ENCODE peak calls at places on chromosomes 6 and 20, in nine cellular contexts. Q is fibroblast of the aortic adventitia, A is foreskin melanocyte, Z is cardiac fibroblast, R is psoas muscle, W is HCT116, T is cardiac septum, I is KBM-7, X is GM04503. P is an unnamed sample.

GRCh38 chr20:53768329-53768728 is 174.7 kb upstream of the ZNF217 start:
- DNase-seq in W (no peak), I (no peak), Q (no peak), A (no peak), Z (no peak), T (no peak), X (no peak), R (no peak), P (no peak)

GRCh38 chr6:83459663-83460062 is 28.8 kb upstream of the ME1 start:
- DNase-seq in I (peak), W (no peak), T (no peak), Q (no peak), X (no peak), Z (no peak), R (no peak), A (peak), P (no peak)

GRCh38 chr6:147099974-147100373 is 104.2 kb upstream of the STXBP5 start:
- DNase-seq in A (no peak), R (no peak), T (no peak), I (no peak), Z (peak), Q (peak), W (no peak), X (peak), P (no peak)

GRCh38 chr6:167495506-167496391 is 170.9 kb downstream of the TTLL2 start:
- DNase-seq in Z (no peak), A (no peak), T (no peak), I (no peak), Q (no peak), W (no peak), X (no peak), R (peak), P (no peak)

GRCh38 chr6:79404261-79404660 is 133.0 kb downstream of the LCA5 start:
- DNase-seq in X (no peak), A (no peak), T (no peak), W (no peak), Z (no peak), I (no peak), Q (no peak), R (no peak), P (no peak)

GRCh38 chr6:125913864-125914351 is 42.7 kb upstream of the HINT3 start:
- DNase-seq in A (peak), Q (peak), X (peak), W (peak), I (no peak), Z (peak), R (no peak), T (no peak), P (no peak)

GRCh38 chr6:125273965-125274364 is 27.8 kb downstream of the HDDC2 start:
- DNase-seq in X (no peak), Q (peak), R (no peak), Z (peak), I (no peak), T (no peak), W (peak), A (no peak), P (no peak)

GRCh38 chr20:36399969-36400545 is 93.9 kb downstream of the DLGAP4 start:
- DNase-seq in X (no peak), W (no peak), I (no peak), T (no peak), Z (no peak), Q (no peak), R (no peak), A (no peak), P (no peak)

GRCh38 chr20:20237093-20237959 is 130.6 kb upstream of the INSM1 start:
- DNase-seq in T (no peak), Z (peak), A (peak), X (no peak), I (peak), W (peak), R (peak), Q (peak), P (no peak)

GRCh38 chr6:113734886-113735481 is 122.2 kb upstream of the MARCKS start:
- DNase-seq in T (no peak), A (peak), W (no peak), Q (peak), X (peak), Z (peak), R (no peak), I (peak), P (no peak)

GRCh38 chr6:134577998-134578397 is 260.1 kb upstream of the SGK1 start:
- DNase-seq in Q (no peak), I (no peak), W (peak), T (no peak), R (no peak), X (no peak), Z (peak), A (no peak), P (no peak)

GRCh38 chr20:4563534-4563933 is 158.2 kb upstream of the PRND start:
- DNase-seq in W (no peak), I (peak), Z (peak), A (no peak), T (no peak), X (no peak), R (no peak), Q (peak), P (no peak)

GRCh38 chr6:148430897-148431296 is 88.3 kb downstream of the SASH1 start:
- DNase-seq in X (no peak), W (no peak), R (no peak), A (no peak), T (no peak), Z (no peak), Q (no peak), I (no peak), P (no peak)

GRCh38 chr6:168083142-168083885 is 4.3 kb upstream of the FRMD1 start:
- DNase-seq in Z (no peak), T (no peak), Q (no peak), R (no peak), W (no peak), I (no peak), A (no peak), X (no peak), P (no peak)

GRCh38 chr6:142697912-142698311 is 247.1 kb downstream of the HIVEP2 start:
- DNase-seq in W (no peak), Z (no peak), A (no peak), R (no peak), I (no peak), Q (peak), X (no peak), T (no peak), P (no peak)

GRCh38 chr20:17471606-17472187 is 59.5 kb downstream of the BFSP1 start:
- DNase-seq in A (no peak), R (no peak), Z (no peak), T (no peak), W (no peak), Q (no peak), I (no peak), X (no peak), P (no peak)

GRCh38 chr6:136822051-136822378 is 377 bp upstream of the PEX7 start:
- DNase-seq in X (no peak), A (no peak), R (no peak), Z (no peak), W (no peak), I (no peak), T (no peak), Q (no peak), P (peak)

GRCh38 chr6:28956331-28956730 is 32.5 kb upstream of the TRIM27 start:
- DNase-seq in I (no peak), Q (no peak), R (no peak), T (no peak), W (no peak), Z (no peak), A (no peak), X (no peak), P (no peak)

GRCh38 chr6:85551264-85551663 is 42.4 kb downstream of the SNX14 start:
- DNase-seq in Z (peak), A (peak), T (no peak), X (no peak), R (no peak), W (no peak), I (no peak), Q (no peak), P (no peak)

GRCh38 chr20:2093883-2094282 is 7.7 kb upstream of the STK35 start:
- DNase-seq in R (no peak), T (no peak), X (no peak), W (no peak), Q (no peak), A (no peak), I (no peak), Z (no peak), P (no peak)

GRCh38 chr6:24252215-24252614 is 105.6 kb downstream of the DCDC2 start:
- DNase-seq in Q (no peak), A (no peak), X (no peak), T (no peak), Z (no peak), I (no peak), R (no peak), W (no peak), P (no peak)

GRCh38 chr20:23826541-23827018 is at the start of gene CST2:
- DNase-seq in T (no peak), R (no peak), W (no peak), Q (no peak), Z (peak), X (no peak), A (no peak), I (no peak), P (no peak)

GRCh38 chr6:79812195-79812594 is 135.2 kb downstream of the ELOVL4 start:
- DNase-seq in I (no peak), Q (no peak), W (no peak), T (no peak), A (no peak), R (no peak), X (no peak), Z (no peak), P (no peak)

GRCh38 chr6:129646617-129647016 is 63.4 kb downstream of the ARHGAP18 start:
- DNase-seq in Q (peak), R (no peak), I (no peak), T (no peak), X (no peak), Z (peak), W (no peak), A (no peak), P (no peak)

GRCh38 chr6:143740213-143740612 is 62.4 kb downstream of the PHACTR2 start:
- DNase-seq in R (no peak), Q (no peak), A (no peak), I (no peak), X (no peak), Z (no peak), W (no peak), T (no peak), P (no peak)

GRCh38 chr20:58553166-58553696 is 38.0 kb upstream of the APCDD1L start:
- DNase-seq in T (no peak), W (no peak), I (no peak), A (no peak), Q (no peak), X (no peak), Z (no peak), R (no peak), P (no peak)

GRCh38 chr6:41716516-41717446 is 18.6 kb downstream of the TFEB start:
- DNase-seq in I (no peak), Z (no peak), T (no peak), W (no peak), Q (no peak), A (no peak), R (peak), X (no peak), P (no peak)

GRCh38 chr20:59141818-59142581 is 21.6 kb upstream of the ZNF831 start:
- DNase-seq in A (peak), R (no peak), W (no peak), Z (peak), X (no peak), T (peak), I (peak), Q (no peak), P (no peak)

GRCh38 chr6:127514396-127515227 is 4.5 kb downstream of the MTCL3 start:
- DNase-seq in A (peak), T (no peak), W (no peak), X (no peak), Z (peak), Q (peak), R (peak), I (no peak), P (peak)

GRCh38 chr6:38216451-38216850 is 396.9 kb downstream of the ZFAND3 start:
- DNase-seq in T (no peak), A (no peak), X (no peak), W (no peak), I (no peak), Z (no peak), Q (no peak), R (no peak), P (no peak)

GRCh38 chr20:48052492-48052870 is 267.2 kb upstream of the SULF2 start:
- DNase-seq in R (no peak), A (peak), W (no peak), Z (no peak), I (no peak), X (no peak), T (no peak), Q (peak), P (no peak)

GRCh38 chr6:130969807-130970491 is 93.1 kb downstream of the EPB41L2 start:
- DNase-seq in I (no peak), Z (peak), R (peak), A (no peak), Q (peak), X (peak), W (no peak), T (no peak), P (peak)

GRCh38 chr6:133244502-133244901 is 3.3 kb downstream of the EYA4 start:
- DNase-seq in A (no peak), W (no peak), X (no peak), T (no peak), Q (no peak), Z (no peak), R (no peak), I (no peak), P (no peak)

GRCh38 chr6:82283771-82284420 is 36.4 kb upstream of the IBTK start:
- DNase-seq in Z (no peak), T (no peak), A (no peak), X (no peak), W (no peak), I (no peak), Q (no peak), R (no peak), P (no peak)

GRCh38 chr6:118387921-118388701 is 160.0 kb upstream of the PLN start:
- DNase-seq in Z (peak), X (peak), I (no peak), W (peak), T (no peak), A (peak), Q (peak), R (no peak), P (no peak)

GRCh38 chr6:26272171-26272631 is 92.8 kb upstream of the BTN3A2 start:
- DNase-seq in R (peak), A (no peak), X (no peak), T (no peak), I (no peak), Q (no peak), Z (no peak), W (no peak), P (peak)

GRCh38 chr6:6764764-6765434 is 176.4 kb downstream of the LY86 start:
- DNase-seq in X (no peak), T (no peak), Z (no peak), Q (no peak), I (no peak), R (no peak), W (no peak), A (no peak), P (no peak)

GRCh38 chr6:139426795-139427194 is 52.3 kb upstream of the CITED2 start:
- DNase-seq in W (no peak), Q (no peak), I (no peak), R (no peak), X (no peak), T (no peak), Z (no peak), A (no peak), P (no peak)

GRCh38 chr6:34358389-34358906 is 34.0 kb downstream of the NUDT3 start:
- DNase-seq in A (no peak), Q (peak), T (no peak), W (no peak), R (peak), Z (peak), I (no peak), X (no peak), P (no peak)

GRCh38 chr6:133286765-133287164 is 45.6 kb downstream of the EYA4 start:
- DNase-seq in W (no peak), Q (peak), R (no peak), I (peak), X (no peak), Z (peak), T (no peak), A (no peak), P (no peak)